ENCODE peak calls at places on chromosomes 2 and 18, in seven cellular contexts. Y, E, K, Q, L, Z and P are unnamed samples.
A peak's percentile ranks its signal among the peaks of the same experiment; 100 is the strongest.

GRCh38 chr2:75500633-75501032 is 60.1 kb downstream of the EVA1A start:
- DNase-seq in Y (no peak), E (no peak), K (peak; percentile 60), Q (no peak), L (no peak), Z (no peak), P (no peak)

GRCh38 chr2:67260348-67261277 is 136.5 kb upstream of the ETAA1 start:
- DNase-seq in Y (no peak), E (no peak), K (peak; percentile 99), Q (no peak), L (no peak), Z (peak; percentile 59), P (no peak)

GRCh38 chr18:75358928-75359327 is 68.6 kb downstream of the SMIM21 start:
- DNase-seq in Y (no peak), E (no peak), K (no peak), Q (no peak), L (no peak), Z (no peak), P (no peak)

GRCh38 chr18:321839-322467 is 54.1 kb upstream of the THOC1 start:
- DNase-seq in Y (no peak), E (no peak), K (no peak), Q (no peak), L (no peak), Z (no peak), P (no peak)

GRCh38 chr2:204871246-204871953 is 326.1 kb downstream of the PARD3B start:
- DNase-seq in Y (peak; percentile 23), E (no peak), K (peak; percentile 63), Q (peak; percentile 43), L (no peak), Z (peak; percentile 45), P (peak; percentile 28)

GRCh38 chr2:18630541-18630940 is 41.2 kb upstream of the NT5C1B start:
- DNase-seq in Y (no peak), E (no peak), K (peak; percentile 49), Q (no peak), L (no peak), Z (no peak), P (no peak)

GRCh38 chr2:132477436-132477835 is 60.8 kb downstream of the GPR39 start:
- DNase-seq in Y (no peak), E (no peak), K (peak; percentile 76), Q (no peak), L (no peak), Z (no peak), P (no peak)

GRCh38 chr2:7022486-7022885 is 105.3 kb downstream of the RNF144A start:
- DNase-seq in Y (no peak), E (no peak), K (no peak), Q (no peak), L (no peak), Z (no peak), P (no peak)

GRCh38 chr2:112787729-112788401 is 3.6 kb upstream of the IL1A start:
- DNase-seq in Y (no peak), E (no peak), K (no peak), Q (no peak), L (no peak), Z (no peak), P (no peak)

GRCh38 chr2:152762202-152762601 is 43.8 kb downstream of the ARL6IP6 start:
- DNase-seq in Y (no peak), E (no peak), K (peak; percentile 77), Q (no peak), L (no peak), Z (peak; percentile 8), P (peak; percentile 30)

GRCh38 chr18:63949068-63949737 is at the start of gene HMSD:
- DNase-seq in Y (peak; percentile 56), E (peak; percentile 44), K (peak; percentile 50), Q (peak; percentile 83), L (peak; percentile 43), Z (peak; percentile 72), P (peak; percentile 84)

GRCh38 chr2:25672500-25673169 is 742 bp downstream of the DTNB start:
- DNase-seq in Y (no peak), E (peak; percentile 73), K (peak; percentile 65), Q (peak; percentile 89), L (no peak), Z (peak; percentile 76), P (peak; percentile 84)

GRCh38 chr2:58042486-58042970 is 4.1 kb upstream of the VRK2 start:
- DNase-seq in Y (peak; percentile 19), E (peak; percentile 75), K (peak; percentile 75), Q (no peak), L (peak; percentile 92), Z (peak; percentile 80), P (no peak)

GRCh38 chr2:68952887-68953521 is at the start of gene GKN2:
- DNase-seq in Y (no peak), E (no peak), K (no peak), Q (no peak), L (no peak), Z (no peak), P (no peak)

GRCh38 chr18:13720123-13720522 is 6.2 kb downstream of the FAM210A start:
- DNase-seq in Y (no peak), E (no peak), K (no peak), Q (no peak), L (no peak), Z (no peak), P (no peak)

GRCh38 chr18:70021498-70021897 is 73.8 kb upstream of the CD226 start:
- DNase-seq in Y (no peak), E (no peak), K (no peak), Q (no peak), L (no peak), Z (no peak), P (no peak)

GRCh38 chr18:59096098-59096779 is 43.4 kb upstream of the SEC11C start:
- DNase-seq in Y (peak; percentile 55), E (no peak), K (no peak), Q (peak; percentile 86), L (no peak), Z (no peak), P (peak; percentile 48)

GRCh38 chr2:186328848-186329247 is 157.2 kb upstream of the ZC3H15 start:
- DNase-seq in Y (peak; percentile 9), E (no peak), K (no peak), Q (no peak), L (no peak), Z (no peak), P (no peak)

GRCh38 chr2:178066324-178066723 is 6.3 kb downstream of the PDE11A start:
- DNase-seq in Y (no peak), E (no peak), K (no peak), Q (no peak), L (no peak), Z (no peak), P (no peak)

GRCh38 chr2:33291278-33292013 is 185.0 kb upstream of the RASGRP3 start:
- DNase-seq in Y (no peak), E (no peak), K (peak; percentile 73), Q (no peak), L (no peak), Z (peak; percentile 24), P (no peak)

GRCh38 chr2:42085706-42086487 is 38.1 kb downstream of the PKDCC start:
- DNase-seq in Y (no peak), E (no peak), K (no peak), Q (no peak), L (no peak), Z (no peak), P (no peak)

GRCh38 chr18:47149457-47150028 is 757 bp downstream of the HDHD2 start:
- DNase-seq in Y (peak; percentile 48), E (no peak), K (peak; percentile 27), Q (peak; percentile 54), L (no peak), Z (peak; percentile 7), P (peak; percentile 28)

GRCh38 chr2:219638217-219638947 is 11.0 kb downstream of the SLC4A3 start:
- DNase-seq in Y (no peak), E (no peak), K (no peak), Q (peak; percentile 59), L (no peak), Z (no peak), P (peak; percentile 32)
- TF ChIP-seq EZH2phosphoT487 in Y (no peak), E (no peak), K (no peak), Q (no peak), L (no peak), Z (no peak), P (no peak)

GRCh38 chr2:98445708-98446577 is 1.3 kb downstream of the INPP4A start:
- DNase-seq in Y (peak; percentile 42), E (peak; percentile 74), K (peak; percentile 47), Q (no peak), L (no peak), Z (no peak), P (no peak)

GRCh38 chr2:98445167-98445522 is 487 bp downstream of the INPP4A start:
- DNase-seq in Y (no peak), E (no peak), K (peak; percentile 70), Q (no peak), L (no peak), Z (no peak), P (no peak)

GRCh38 chr2:98446850-98447249 is 2.2 kb downstream of the INPP4A start:
- DNase-seq in Y (no peak), E (peak; percentile 46), K (no peak), Q (no peak), L (no peak), Z (no peak), P (no peak)

GRCh38 chr2:98442488-98442887 is 2.2 kb upstream of the INPP4A start:
- DNase-seq in Y (no peak), E (no peak), K (no peak), Q (peak; percentile 42), L (no peak), Z (no peak), P (no peak)

GRCh38 chr2:98444436-98445166 is at the start of gene INPP4A:
- DNase-seq in Y (peak; percentile 98), E (peak; percentile 85), K (peak; percentile 83), Q (peak; percentile 87), L (peak; percentile 21), Z (peak; percentile 89), P (peak; percentile 94)
- TF ChIP-seq EZH2phosphoT487 in Y (no peak), E (no peak), K (no peak), Q (no peak), L (no peak), Z (no peak), P (no peak)

GRCh38 chr2:181241366-181241765 is 215.8 kb upstream of the ITGA4 start:
- DNase-seq in Y (no peak), E (no peak), K (no peak), Q (no peak), L (no peak), Z (no peak), P (no peak)
- TF ChIP-seq EZH2phosphoT487 in Y (no peak), E (no peak), K (no peak), Q (no peak), L (no peak), Z (no peak), P (no peak)

GRCh38 chr2:1709970-1710560 is 34.2 kb downstream of the PXDN start:
- DNase-seq in Y (no peak), E (peak; percentile 30), K (no peak), Q (no peak), L (no peak), Z (no peak), P (no peak)

GRCh38 chr2:1709335-1709605 is 35.0 kb downstream of the PXDN start:
- DNase-seq in Y (no peak), E (no peak), K (no peak), Q (no peak), L (no peak), Z (no peak), P (no peak)

GRCh38 chr2:1705557-1706076 is 38.7 kb downstream of the PXDN start:
- DNase-seq in Y (no peak), E (no peak), K (no peak), Q (no peak), L (no peak), Z (no peak), P (no peak)

GRCh38 chr2:1707771-1708351 is 36.5 kb downstream of the PXDN start:
- DNase-seq in Y (peak; percentile 78), E (no peak), K (peak; percentile 94), Q (peak; percentile 83), L (no peak), Z (peak; percentile 70), P (peak; percentile 92)

GRCh38 chr2:1708476-1709334 is 35.6 kb downstream of the PXDN start:
- DNase-seq in Y (peak; percentile 58), E (no peak), K (no peak), Q (no peak), L (no peak), Z (no peak), P (no peak)
- TF ChIP-seq EZH2phosphoT487 in Y (no peak), E (no peak), K (no peak), Q (no peak), L (no peak), Z (no peak), P (no peak)